ENCODE peak calls at places on chromosomes 2 and 18, in ten cellular contexts. One of them, this sample, is unnamed.

GRCh38 chr2:96656540-96656939 is 14.0 kb downstream of the FER1L5 start:
- DNase-seq in epithelial cell of esophagus: peak
- DNase-seq in adrenal gland: no peak
- DNase-seq in fibroblast of mammary gland: no peak
- DNase-seq in brain microvascular endothelial cell: no peak
- DNase-seq in GM23338: no peak
- DNase-seq in HepG2: no peak
- DNase-seq in lower leg skin: no peak
- DNase-seq in cardiac muscle cell: no peak
- DNase-seq in colonic mucosa: no peak
- DNase-seq in this sample: no peak

GRCh38 chr2:72570401-72570800 is 255.4 kb downstream of the EXOC6B start:
- DNase-seq in epithelial cell of esophagus: no peak
- DNase-seq in adrenal gland: no peak
- DNase-seq in fibroblast of mammary gland: no peak
- DNase-seq in brain microvascular endothelial cell: peak
- DNase-seq in GM23338: no peak
- DNase-seq in HepG2: peak
- DNase-seq in lower leg skin: no peak
- DNase-seq in cardiac muscle cell: peak
- DNase-seq in colonic mucosa: no peak
- DNase-seq in this sample: peak

GRCh38 chr2:119112770-119113488 is 45.6 kb downstream of the C1QL2 start:
- DNase-seq in epithelial cell of esophagus: no peak
- DNase-seq in adrenal gland: no peak
- DNase-seq in fibroblast of mammary gland: no peak
- DNase-seq in brain microvascular endothelial cell: no peak
- DNase-seq in GM23338: peak
- DNase-seq in HepG2: no peak
- DNase-seq in lower leg skin: no peak
- DNase-seq in cardiac muscle cell: no peak
- DNase-seq in colonic mucosa: no peak
- DNase-seq in this sample: no peak

GRCh38 chr2:23705771-23706612 is 220.9 kb downstream of the ATAD2B start:
- DNase-seq in epithelial cell of esophagus: no peak
- DNase-seq in adrenal gland: peak
- DNase-seq in fibroblast of mammary gland: no peak
- DNase-seq in brain microvascular endothelial cell: no peak
- DNase-seq in GM23338: no peak
- DNase-seq in HepG2: no peak
- DNase-seq in lower leg skin: no peak
- DNase-seq in cardiac muscle cell: no peak
- DNase-seq in colonic mucosa: no peak
- DNase-seq in this sample: no peak

GRCh38 chr2:127362971-127363370 is 24.8 kb downstream of the MAP3K2 start:
- DNase-seq in epithelial cell of esophagus: no peak
- DNase-seq in adrenal gland: no peak
- DNase-seq in fibroblast of mammary gland: peak
- DNase-seq in brain microvascular endothelial cell: no peak
- DNase-seq in GM23338: no peak
- DNase-seq in HepG2: no peak
- DNase-seq in lower leg skin: no peak
- DNase-seq in cardiac muscle cell: peak
- DNase-seq in colonic mucosa: no peak
- DNase-seq in this sample: peak

GRCh38 chr2:111702119-111702808 is 181.7 kb downstream of the ANAPC1 start:
- DNase-seq in epithelial cell of esophagus: peak
- DNase-seq in adrenal gland: peak
- DNase-seq in fibroblast of mammary gland: peak
- DNase-seq in brain microvascular endothelial cell: peak
- DNase-seq in GM23338: peak
- DNase-seq in HepG2: peak
- DNase-seq in lower leg skin: peak
- DNase-seq in cardiac muscle cell: peak
- DNase-seq in colonic mucosa: peak
- DNase-seq in this sample: peak

GRCh38 chr2:9741110-9741509 is 102.2 kb upstream of the TAF1B start:
- DNase-seq in epithelial cell of esophagus: no peak
- DNase-seq in adrenal gland: no peak
- DNase-seq in fibroblast of mammary gland: no peak
- DNase-seq in brain microvascular endothelial cell: no peak
- DNase-seq in GM23338: no peak
- DNase-seq in HepG2: no peak
- DNase-seq in lower leg skin: no peak
- DNase-seq in cardiac muscle cell: no peak
- DNase-seq in colonic mucosa: no peak
- DNase-seq in this sample: peak

GRCh38 chr2:17309186-17309585 is 209.1 kb downstream of the RAD51AP2 start:
- DNase-seq in epithelial cell of esophagus: no peak
- DNase-seq in adrenal gland: no peak
- DNase-seq in fibroblast of mammary gland: no peak
- DNase-seq in brain microvascular endothelial cell: no peak
- DNase-seq in GM23338: no peak
- DNase-seq in HepG2: no peak
- DNase-seq in lower leg skin: no peak
- DNase-seq in cardiac muscle cell: no peak
- DNase-seq in colonic mucosa: no peak
- DNase-seq in this sample: no peak

GRCh38 chr18:22551536-22552151 is 133.9 kb upstream of the CTAGE1 start:
- DNase-seq in epithelial cell of esophagus: peak
- DNase-seq in adrenal gland: peak
- DNase-seq in fibroblast of mammary gland: peak
- DNase-seq in brain microvascular endothelial cell: peak
- DNase-seq in GM23338: no peak
- DNase-seq in HepG2: no peak
- DNase-seq in lower leg skin: no peak
- DNase-seq in cardiac muscle cell: peak
- DNase-seq in colonic mucosa: no peak
- DNase-seq in this sample: peak

GRCh38 chr2:768484-768883 is 91.3 kb upstream of the TMEM18 start:
- DNase-seq in epithelial cell of esophagus: no peak
- DNase-seq in adrenal gland: no peak
- DNase-seq in fibroblast of mammary gland: no peak
- DNase-seq in brain microvascular endothelial cell: no peak
- DNase-seq in GM23338: no peak
- DNase-seq in HepG2: no peak
- DNase-seq in lower leg skin: no peak
- DNase-seq in cardiac muscle cell: no peak
- DNase-seq in colonic mucosa: no peak
- DNase-seq in this sample: no peak

GRCh38 chr2:11466307-11467125 is 555 bp upstream of the E2F6 start:
- DNase-seq in epithelial cell of esophagus: peak
- DNase-seq in adrenal gland: no peak
- DNase-seq in fibroblast of mammary gland: no peak
- DNase-seq in brain microvascular endothelial cell: no peak
- DNase-seq in GM23338: no peak
- DNase-seq in HepG2: no peak
- DNase-seq in lower leg skin: peak
- DNase-seq in cardiac muscle cell: no peak
- DNase-seq in colonic mucosa: peak
- DNase-seq in this sample: no peak

GRCh38 chr2:231376857-231377256 is 18.7 kb upstream of the B3GNT7 start:
- DNase-seq in epithelial cell of esophagus: no peak
- DNase-seq in adrenal gland: no peak
- DNase-seq in fibroblast of mammary gland: no peak
- DNase-seq in brain microvascular endothelial cell: no peak
- DNase-seq in GM23338: peak
- DNase-seq in HepG2: no peak
- DNase-seq in lower leg skin: no peak
- DNase-seq in cardiac muscle cell: no peak
- DNase-seq in colonic mucosa: no peak
- DNase-seq in this sample: no peak

GRCh38 chr2:32663864-32664263 is 36.0 kb downstream of the TTC27 start:
- DNase-seq in epithelial cell of esophagus: no peak
- DNase-seq in adrenal gland: no peak
- DNase-seq in fibroblast of mammary gland: peak
- DNase-seq in brain microvascular endothelial cell: no peak
- DNase-seq in GM23338: no peak
- DNase-seq in HepG2: no peak
- DNase-seq in lower leg skin: no peak
- DNase-seq in cardiac muscle cell: peak
- DNase-seq in colonic mucosa: no peak
- DNase-seq in this sample: no peak

GRCh38 chr18:31424383-31424988 is 23.1 kb upstream of the DSG3 start:
- DNase-seq in epithelial cell of esophagus: peak
- DNase-seq in adrenal gland: no peak
- DNase-seq in fibroblast of mammary gland: peak
- DNase-seq in brain microvascular endothelial cell: peak
- DNase-seq in GM23338: peak
- DNase-seq in HepG2: peak
- DNase-seq in lower leg skin: no peak
- DNase-seq in cardiac muscle cell: peak
- DNase-seq in colonic mucosa: peak
- DNase-seq in this sample: no peak

GRCh38 chr2:158232476-158232875 is 130.8 kb downstream of the UPP2 start:
- DNase-seq in epithelial cell of esophagus: peak
- DNase-seq in adrenal gland: no peak
- DNase-seq in fibroblast of mammary gland: no peak
- DNase-seq in brain microvascular endothelial cell: peak
- DNase-seq in GM23338: no peak
- DNase-seq in HepG2: peak
- DNase-seq in lower leg skin: no peak
- DNase-seq in cardiac muscle cell: no peak
- DNase-seq in colonic mucosa: no peak
- DNase-seq in this sample: no peak

GRCh38 chr2:33011941-33012340 is 65.2 kb downstream of the LTBP1 start:
- DNase-seq in epithelial cell of esophagus: peak
- DNase-seq in adrenal gland: no peak
- DNase-seq in fibroblast of mammary gland: no peak
- DNase-seq in brain microvascular endothelial cell: peak
- DNase-seq in GM23338: no peak
- DNase-seq in HepG2: no peak
- DNase-seq in lower leg skin: no peak
- DNase-seq in cardiac muscle cell: no peak
- DNase-seq in colonic mucosa: no peak
- DNase-seq in this sample: no peak

GRCh38 chr2:192828947-192829346 is 634.2 kb upstream of the TMEFF2 start:
- DNase-seq in epithelial cell of esophagus: no peak
- DNase-seq in adrenal gland: no peak
- DNase-seq in fibroblast of mammary gland: no peak
- DNase-seq in brain microvascular endothelial cell: no peak
- DNase-seq in GM23338: no peak
- DNase-seq in HepG2: no peak
- DNase-seq in lower leg skin: no peak
- DNase-seq in cardiac muscle cell: no peak
- DNase-seq in colonic mucosa: no peak
- DNase-seq in this sample: no peak

GRCh38 chr2:127085260-127085666 is 21.7 kb downstream of the BIN1 start:
- DNase-seq in epithelial cell of esophagus: peak
- DNase-seq in adrenal gland: no peak
- DNase-seq in fibroblast of mammary gland: no peak
- DNase-seq in brain microvascular endothelial cell: no peak
- DNase-seq in GM23338: no peak
- DNase-seq in HepG2: no peak
- DNase-seq in lower leg skin: no peak
- DNase-seq in cardiac muscle cell: peak
- DNase-seq in colonic mucosa: no peak
- DNase-seq in this sample: peak

GRCh38 chr18:11309172-11309571 is 159.8 kb upstream of the PIEZO2 start:
- DNase-seq in epithelial cell of esophagus: no peak
- DNase-seq in adrenal gland: no peak
- DNase-seq in fibroblast of mammary gland: peak
- DNase-seq in brain microvascular endothelial cell: no peak
- DNase-seq in GM23338: peak
- DNase-seq in HepG2: peak
- DNase-seq in lower leg skin: no peak
- DNase-seq in cardiac muscle cell: peak
- DNase-seq in colonic mucosa: no peak
- DNase-seq in this sample: peak
- TF ChIP-seq CTCF in epithelial cell of esophagus: no peak
- TF ChIP-seq CTCF in adrenal gland: no peak
- TF ChIP-seq CTCF in fibroblast of mammary gland: peak
- TF ChIP-seq CTCF in brain microvascular endothelial cell: peak
- TF ChIP-seq CTCF in GM23338: no peak
- TF ChIP-seq CTCF in HepG2: peak
- TF ChIP-seq CTCF in lower leg skin: no peak
- TF ChIP-seq CTCF in cardiac muscle cell: peak
- TF ChIP-seq CTCF in colonic mucosa: no peak
- TF ChIP-seq CTCF in this sample: peak

DNA sequence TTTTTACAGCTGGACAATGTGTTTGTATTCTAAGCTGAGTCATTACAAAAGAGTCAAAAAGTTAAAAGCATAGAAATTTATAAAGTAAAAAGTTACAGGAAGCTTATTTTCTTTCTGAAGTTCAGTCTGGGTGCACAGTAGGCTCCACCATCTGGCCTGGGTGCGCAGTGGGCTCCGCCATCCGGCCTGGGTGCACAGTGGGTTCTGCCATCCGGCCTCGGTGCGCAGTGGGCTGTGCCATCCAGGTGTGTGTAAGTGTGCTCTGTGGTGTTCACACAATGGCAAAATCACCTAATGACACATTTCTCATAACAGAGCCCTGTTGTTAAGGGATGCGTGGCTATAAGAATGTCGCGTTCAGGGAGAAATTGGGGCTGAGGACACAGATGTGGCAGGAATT is 195.5 kb downstream of the ANKRD30B start:
- DNase-seq in epithelial cell of esophagus: no peak
- DNase-seq in adrenal gland: no peak
- DNase-seq in fibroblast of mammary gland: no peak
- DNase-seq in brain microvascular endothelial cell: no peak
- DNase-seq in GM23338: no peak
- DNase-seq in HepG2: no peak
- DNase-seq in lower leg skin: peak
- DNase-seq in cardiac muscle cell: no peak
- DNase-seq in colonic mucosa: no peak
- DNase-seq in this sample: no peak
- H3K4me3 ChIP-seq in epithelial cell of esophagus: no peak
- H3K4me3 ChIP-seq in adrenal gland: no peak
- H3K4me3 ChIP-seq in fibroblast of mammary gland: no peak
- H3K4me3 ChIP-seq in brain microvascular endothelial cell: no peak
- H3K4me3 ChIP-seq in GM23338: no peak
- H3K4me3 ChIP-seq in HepG2: no peak
- H3K4me3 ChIP-seq in lower leg skin: no peak
- H3K4me3 ChIP-seq in cardiac muscle cell: no peak
- H3K4me3 ChIP-seq in colonic mucosa: no peak
- H3K4me3 ChIP-seq in this sample: no peak

DNA sequence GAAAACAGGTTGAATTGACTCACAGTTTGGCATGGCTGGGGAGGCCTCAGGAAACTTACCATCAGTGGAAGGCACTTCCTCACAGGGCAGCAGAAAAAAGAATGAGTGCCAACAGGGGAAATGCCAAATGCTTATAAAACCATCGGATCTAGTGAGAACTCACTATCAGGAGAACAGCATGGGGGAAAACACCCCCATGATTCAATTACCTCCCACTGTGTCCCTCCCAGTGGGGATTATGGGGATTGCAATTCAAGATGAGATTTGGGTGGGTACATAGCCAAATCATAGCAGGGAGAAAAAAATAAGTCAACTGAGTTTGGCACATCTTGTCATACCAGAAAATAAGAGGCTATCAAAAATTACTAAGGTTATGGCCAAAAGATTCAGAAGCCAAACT is 96.3 kb downstream of the TRIP12 start:
- DNase-seq in epithelial cell of esophagus: no peak
- DNase-seq in adrenal gland: no peak
- DNase-seq in fibroblast of mammary gland: no peak
- DNase-seq in brain microvascular endothelial cell: no peak
- DNase-seq in GM23338: no peak
- DNase-seq in HepG2: no peak
- DNase-seq in lower leg skin: no peak
- DNase-seq in cardiac muscle cell: no peak
- DNase-seq in colonic mucosa: no peak
- DNase-seq in this sample: no peak
- TF ChIP-seq CTCF in epithelial cell of esophagus: no peak
- TF ChIP-seq CTCF in adrenal gland: no peak
- TF ChIP-seq CTCF in fibroblast of mammary gland: peak
- TF ChIP-seq CTCF in brain microvascular endothelial cell: peak
- TF ChIP-seq CTCF in GM23338: peak
- TF ChIP-seq CTCF in HepG2: no peak
- TF ChIP-seq CTCF in lower leg skin: no peak
- TF ChIP-seq CTCF in cardiac muscle cell: no peak
- TF ChIP-seq CTCF in colonic mucosa: no peak
- TF ChIP-seq CTCF in this sample: no peak

GRCh38 chr2:207334631-207335371 is 169.1 kb upstream of the KLF7 start:
- DNase-seq in epithelial cell of esophagus: peak
- DNase-seq in adrenal gland: peak
- DNase-seq in fibroblast of mammary gland: peak
- DNase-seq in brain microvascular endothelial cell: peak
- DNase-seq in GM23338: peak
- DNase-seq in HepG2: no peak
- DNase-seq in lower leg skin: peak
- DNase-seq in cardiac muscle cell: peak
- DNase-seq in colonic mucosa: no peak
- DNase-seq in this sample: peak
- H3K4me3 ChIP-seq in epithelial cell of esophagus: peak
- H3K4me3 ChIP-seq in adrenal gland: no peak
- H3K4me3 ChIP-seq in fibroblast of mammary gland: peak
- H3K4me3 ChIP-seq in brain microvascular endothelial cell: peak
- H3K4me3 ChIP-seq in GM23338: peak
- H3K4me3 ChIP-seq in HepG2: no peak
- H3K4me3 ChIP-seq in lower leg skin: no peak
- H3K4me3 ChIP-seq in cardiac muscle cell: no peak
- H3K4me3 ChIP-seq in colonic mucosa: no peak
- H3K4me3 ChIP-seq in this sample: peak

This sample was measured in AG10803.